ENCODE peak calls at places on chromosome 9, in five cellular contexts. U is fibroblast of pulmonary artery, F is fibroblast of villous mesenchyme, P is left ventricle myocardium inferior, I is cardiac fibroblast. K is an unnamed sample.
A peak's percentile ranks its signal among the peaks of the same experiment; 100 is the strongest.

GRCh38 chr9:89313842-89314241 is 2.8 kb downstream of the CKS2 start:
- DNase-seq in U (no peak), F (no peak), P (no peak), I (peak; percentile 33), K (no peak)

GRCh38 chr9:113649054-113649453 is 185.5 kb downstream of the RGS3 start:
- DNase-seq in U (peak; percentile 46), F (peak; percentile 59), P (peak; percentile 78), I (peak; percentile 19), K (no peak)

GRCh38 chr9:70110194-70111041 is 66.8 kb downstream of the MAMDC2 start:
- DNase-seq in U (no peak), F (peak; percentile 14), P (no peak), I (peak; percentile 70), K (no peak)

GRCh38 chr9:113199683-113200329 is 21.3 kb downstream of the FKBP15 start:
- DNase-seq in U (no peak), F (no peak), P (no peak), I (no peak), K (no peak)

GRCh38 chr9:79763861-79764260 is 192.1 kb downstream of the TLE4 start:
- DNase-seq in U (peak; percentile 13), F (no peak), P (no peak), I (no peak), K (no peak)

GRCh38 chr9:88808761-88809370 is 182.4 kb upstream of the S1PR3 start:
- DNase-seq in U (no peak), F (no peak), P (no peak), I (no peak), K (no peak)

GRCh38 chr9:128123451-128124080 is 4.0 kb downstream of the PTGES2 start:
- DNase-seq in U (no peak), F (no peak), P (peak; percentile 16), I (no peak), K (no peak)

GRCh38 chr9:115877852-115878450 is 275.6 kb upstream of the PAPPA start:
- DNase-seq in U (no peak), F (no peak), P (no peak), I (peak; percentile 11), K (no peak)

GRCh38 chr9:3732077-3733038 is 206.6 kb upstream of the RFX3 start:
- DNase-seq in U (peak; percentile 92), F (peak; percentile 91), P (no peak), I (peak; percentile 93), K (peak; percentile 76)

GRCh38 chr9:119218293-119218692 is 150.9 kb downstream of the BRINP1 start:
- DNase-seq in U (no peak), F (no peak), P (no peak), I (no peak), K (no peak)

GRCh38 chr9:134099123-134099761 is 31.4 kb upstream of the BRD3 start:
- DNase-seq in U (peak; percentile 49), F (peak; percentile 37), P (no peak), I (peak; percentile 59), K (no peak)

GRCh38 chr9:69425402-69425801 is 100.4 kb downstream of the ENTREP1 start:
- DNase-seq in U (no peak), F (no peak), P (no peak), I (no peak), K (no peak)

GRCh38 chr9:124457079-124457886 is 7.0 kb downstream of the ADGRD2 start:
- DNase-seq in U (no peak), F (no peak), P (no peak), I (no peak), K (no peak)

GRCh38 chr9:22240619-22241018 is 206.0 kb upstream of the DMRTA1 start:
- DNase-seq in U (peak; percentile 64), F (peak; percentile 53), P (no peak), I (peak; percentile 78), K (no peak)

GRCh38 chr9:1732670-1733069 is 282.5 kb upstream of the SMARCA2 start:
- DNase-seq in U (no peak), F (no peak), P (no peak), I (no peak), K (no peak)

GRCh38 chr9:89319015-89319905 is 960 bp downstream of the SECISBP2 start:
- DNase-seq in U (no peak), F (peak; percentile 53), P (no peak), I (no peak), K (no peak)

GRCh38 chr9:114551750-114552685 is 35.6 kb upstream of the ATP6V1G1 start:
- DNase-seq in U (peak; percentile 95), F (peak; percentile 93), P (no peak), I (peak; percentile 99), K (peak; percentile 85)

GRCh38 chr9:88511906-88512305 is 23.1 kb upstream of the NXNL2 start:
- DNase-seq in U (no peak), F (no peak), P (no peak), I (no peak), K (no peak)

GRCh38 chr9:124473310-124473709 is 23.1 kb downstream of the ADGRD2 start:
- DNase-seq in U (peak; percentile 4), F (no peak), P (no peak), I (no peak), K (no peak)

GRCh38 chr9:113609562-113610318 is 146.2 kb downstream of the RGS3 start:
- DNase-seq in U (peak; percentile 86), F (peak; percentile 54), P (peak; percentile 87), I (peak; percentile 61), K (no peak)

GRCh38 chr9:110141118-110141797 is 66.7 kb downstream of the C9orf152 start:
- DNase-seq in U (peak; percentile 95), F (peak; percentile 92), P (no peak), I (peak; percentile 97), K (peak; percentile 88)

GRCh38 chr9:19903076-19903475 is 114.2 kb upstream of the SLC24A2 start:
- DNase-seq in U (no peak), F (no peak), P (no peak), I (no peak), K (no peak)

GRCh38 chr9:122236681-122237080 is 7.9 kb upstream of the LHX6 start:
- DNase-seq in U (no peak), F (no peak), P (no peak), I (no peak), K (no peak)

GRCh38 chr9:104923740-104924139 is 4.2 kb downstream of the ABCA1 start:
- DNase-seq in U (no peak), F (no peak), P (no peak), I (no peak), K (no peak)

GRCh38 chr9:109203761-109204360 is 36.8 kb upstream of the FRRS1L start:
- DNase-seq in U (no peak), F (no peak), P (no peak), I (no peak), K (no peak)

GRCh38 chr9:4812872-4813271 is 20.1 kb downstream of the RCL1 start:
- DNase-seq in U (no peak), F (no peak), P (no peak), I (no peak), K (no peak)

GRCh38 chr9:114504341-114505186 is 709 bp downstream of the WHRN start:
- DNase-seq in U (peak; percentile 23), F (peak; percentile 42), P (peak; percentile 26), I (no peak), K (no peak)

DNA sequence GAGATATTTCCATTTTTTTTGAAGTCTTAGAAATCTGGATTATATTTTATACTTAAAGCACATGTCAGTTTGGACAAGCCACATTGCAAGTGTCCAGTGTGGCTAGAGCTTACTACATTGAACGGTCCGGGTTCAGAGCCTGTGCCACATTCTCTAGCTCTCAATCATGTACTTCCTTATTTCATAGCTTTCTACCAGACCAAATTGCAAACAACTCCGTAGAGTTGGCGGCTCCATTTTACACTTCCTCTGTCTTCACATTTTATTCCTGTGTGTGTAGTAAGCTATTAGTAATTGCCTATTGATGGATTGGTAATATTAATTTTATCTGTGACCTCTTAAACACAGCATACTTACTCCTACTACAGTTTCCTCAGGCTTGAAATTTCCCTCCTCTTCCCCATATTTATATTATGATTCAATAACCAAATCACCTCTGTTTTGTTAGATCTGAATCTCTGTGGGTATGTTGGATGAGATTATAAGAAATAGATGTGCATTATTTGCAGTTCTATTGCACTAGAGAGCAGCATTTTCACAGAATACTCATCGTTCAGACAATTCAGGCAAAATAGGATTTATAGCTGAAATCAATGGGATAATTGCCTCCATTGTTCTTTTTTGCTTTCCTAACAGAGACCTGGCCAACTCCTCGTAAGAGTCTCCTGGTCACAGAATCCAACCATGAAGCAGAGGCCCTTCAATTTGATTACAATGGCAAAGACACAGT is 29.0 kb upstream of the C9orf72 start:
- DNase-seq in U (no peak), F (no peak), P (no peak), I (no peak), K (no peak)
- TF ChIP-seq CTCF in U (no peak), F (no peak), P (no peak), I (no peak), K (no peak)

GRCh38 chr9:37191403-37192089 is 71.2 kb downstream of the ZCCHC7 start:
- DNase-seq in U (no peak), F (no peak), P (no peak), I (no peak), K (no peak)
- TF ChIP-seq CTCF in U (no peak), F (no peak), P (no peak), I (no peak), K (no peak)

GRCh38 chr9:23587433-23587832 is 238.6 kb downstream of the ELAVL2 start:
- DNase-seq in U (no peak), F (no peak), P (peak; percentile 86), I (no peak), K (no peak)
- TF ChIP-seq CTCF in U (no peak), F (no peak), P (peak; percentile 42), I (no peak), K (no peak)

DNA sequence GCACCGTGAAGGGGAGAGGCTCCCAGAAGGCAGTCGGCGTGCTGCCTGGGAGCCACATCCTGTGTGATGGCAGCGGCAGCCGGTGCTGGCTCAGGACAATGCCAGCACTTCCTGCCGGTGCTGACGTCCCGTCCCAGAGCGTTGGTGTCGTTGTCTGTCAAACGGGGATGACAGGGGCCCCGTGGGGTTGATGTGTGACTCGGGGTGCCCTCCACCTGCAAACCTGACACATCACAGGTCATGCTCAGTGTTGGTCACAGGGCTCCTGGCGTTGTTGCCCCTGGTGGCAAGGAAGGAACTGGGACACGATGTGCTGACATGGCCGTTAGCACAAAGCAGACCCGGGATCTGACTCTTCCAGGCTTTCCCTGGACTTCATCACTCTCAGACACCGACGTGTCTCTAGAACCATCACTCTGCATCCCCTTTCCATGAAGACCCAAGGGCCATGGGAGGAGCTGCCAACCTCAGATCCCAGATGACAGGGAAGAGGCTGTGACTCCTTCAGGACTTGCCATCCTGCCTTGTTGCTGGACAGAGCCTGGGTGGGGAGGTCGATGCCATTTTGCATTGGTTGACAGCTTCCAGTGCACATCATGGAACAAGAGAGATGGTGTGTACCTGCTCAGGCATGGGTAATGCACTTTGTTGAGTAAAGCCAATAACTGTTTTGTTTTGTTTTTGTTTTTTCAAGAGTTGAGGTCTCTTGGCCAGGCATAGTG is 21.5 kb downstream of the PLPP7 start:
- DNase-seq in U (no peak), F (no peak), P (peak; percentile 44), I (no peak), K (no peak)
- TF ChIP-seq CTCF in U (no peak), F (no peak), P (no peak), I (no peak), K (no peak)